ENCODE peak calls at places on chromosomes 12 and 14, in six cellular contexts. O, P, H, C, B and D are unnamed samples. For H3K27me3, the result is how much of the 10 kb centered on the place peaks cover.

GRCh38 chr12:26406391-26406790 is 211.0 kb downstream of the SSPN start:
- DNase-seq in O (no peak), P (no peak), H (no peak), C (no peak), B (no peak), D (no peak)

GRCh38 chr14:30295980-30296379 is 263.0 kb upstream of the G2E3 start:
- DNase-seq in O (no peak), P (no peak), H (no peak), C (no peak), B (no peak), D (no peak)

GRCh38 chr12:16359512-16360491 is 12.4 kb downstream of the MGST1 start:
- DNase-seq in O (peak), P (peak), H (peak), C (no peak), B (no peak), D (peak)

GRCh38 chr12:64160021-64160717 is 61.9 kb downstream of the KICS2 start:
- DNase-seq in O (no peak), P (no peak), H (no peak), C (no peak), B (no peak), D (no peak)

GRCh38 chr14:69592923-69593677 is 18.3 kb upstream of the SUSD6 start:
- DNase-seq in O (no peak), P (peak), H (no peak), C (no peak), B (no peak), D (no peak)

GRCh38 chr14:77041837-77042557 is 13.5 kb upstream of the IRF2BPL start:
- DNase-seq in O (peak), P (no peak), H (no peak), C (no peak), B (no peak), D (peak)

GRCh38 chr14:58171090-58171489 is 19.1 kb upstream of the ARMH4 start:
- DNase-seq in O (peak), P (peak), H (peak), C (peak), B (peak), D (peak)

GRCh38 chr12:29354954-29355353 is 26.0 kb downstream of the ERGIC2 start:
- DNase-seq in O (no peak), P (no peak), H (no peak), C (no peak), B (no peak), D (no peak)

GRCh38 chr12:28568709-28569108 is 378.5 kb downstream of the CCDC91 start:
- DNase-seq in O (no peak), P (no peak), H (no peak), C (no peak), B (no peak), D (no peak)

GRCh38 chr14:93054006-93054405 is 61.7 kb downstream of the ITPK1 start:
- DNase-seq in O (no peak), P (no peak), H (no peak), C (no peak), B (no peak), D (no peak)

GRCh38 chr12:95653761-95654546 is 102.7 kb upstream of the USP44 start:
- DNase-seq in O (no peak), P (peak), H (no peak), C (no peak), B (peak), D (peak)

GRCh38 chr14:93789366-93790130 is 1.3 kb upstream of the PRIMA1 start:
- DNase-seq in O (no peak), P (peak), H (no peak), C (no peak), B (no peak), D (no peak)

GRCh38 chr12:31647106-31647505 is 12.4 kb upstream of the ETFBKMT start:
- DNase-seq in O (no peak), P (no peak), H (no peak), C (no peak), B (no peak), D (no peak)

GRCh38 chr12:21678959-21679358 is 21.3 kb upstream of the LDHB start:
- DNase-seq in O (no peak), P (no peak), H (no peak), C (no peak), B (no peak), D (no peak)

GRCh38 chr14:60789656-60790055 is 55.1 kb downstream of the MNAT1 start:
- DNase-seq in O (no peak), P (no peak), H (no peak), C (no peak), B (no peak), D (no peak)

GRCh38 chr12:50220357-50221061 is 53.3 kb upstream of the CERS5 start:
- DNase-seq in O (no peak), P (peak), H (no peak), C (no peak), B (no peak), D (no peak)

GRCh38 chr12:54005853-54006699 is 2.7 kb upstream of the HOXC8 start:
- DNase-seq in O (peak), P (peak), H (peak), C (peak), B (peak), D (peak)

GRCh38 chr12:76782440-76782996 is 18.6 kb downstream of the ZDHHC17 start:
- DNase-seq in O (no peak), P (no peak), H (no peak), C (no peak), B (no peak), D (no peak)

GRCh38 chr14:30223385-30223785 is 295.7 kb upstream of the PRKD1 start:
- DNase-seq in O (peak), P (no peak), H (no peak), C (no peak), B (no peak), D (peak)

GRCh38 chr12:54773593-54773992 is 80.7 kb upstream of the MUCL1 start:
- DNase-seq in O (no peak), P (no peak), H (no peak), C (no peak), B (no peak), D (no peak)

GRCh38 chr12:116317139-116317538 is 39.6 kb upstream of the MED13L start:
- DNase-seq in O (no peak), P (no peak), H (no peak), C (no peak), B (no peak), D (no peak)

GRCh38 chr12:94165670-94166069 is 17.3 kb downstream of the PLXNC1 start:
- DNase-seq in O (no peak), P (no peak), H (no peak), C (no peak), B (no peak), D (no peak)
- H3K27me3 ChIP-seq in O (under half), P (under half), H (under half), C (under half), B (under half), D (under half)

DNA sequence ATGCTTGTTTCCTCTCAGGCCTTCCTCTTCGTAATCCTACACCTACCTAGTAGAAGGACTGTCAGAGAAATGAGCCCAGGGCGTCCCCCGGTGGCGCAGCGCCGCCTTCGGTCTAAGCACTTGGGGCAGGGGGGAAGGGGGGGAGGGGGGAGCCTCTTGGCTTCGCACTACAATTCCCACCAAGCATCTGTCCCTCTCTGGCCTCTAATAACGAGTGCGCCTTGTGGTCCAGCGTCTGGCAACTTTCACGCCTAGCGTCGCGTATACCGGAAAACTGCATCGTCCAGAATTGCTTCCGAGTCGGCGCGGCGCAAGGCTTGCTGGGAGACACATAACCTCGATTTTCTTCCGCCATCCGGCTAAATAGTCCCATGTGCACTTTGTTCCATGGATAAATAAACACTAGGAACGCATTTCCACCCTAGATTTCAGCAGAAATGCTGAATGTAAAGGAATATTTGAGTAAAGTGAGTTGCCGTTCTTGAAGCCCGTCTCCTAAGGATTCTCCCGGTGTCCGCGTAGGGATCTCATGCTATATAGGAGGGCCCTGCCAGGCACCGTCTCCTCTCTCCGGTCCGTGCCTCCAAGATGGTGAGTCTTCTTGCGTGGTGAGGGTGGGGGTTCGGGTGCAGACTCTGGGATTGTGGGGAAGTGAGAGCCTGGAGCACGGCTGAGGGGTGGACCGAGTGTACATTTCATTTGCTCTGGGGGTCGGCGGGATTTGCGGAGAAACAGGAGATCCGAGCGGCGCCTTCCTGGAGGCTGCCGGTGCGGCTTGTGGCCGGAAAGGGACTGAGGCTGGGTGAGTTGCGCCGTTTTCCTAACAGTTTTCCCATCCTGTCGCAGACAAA is at the start of gene RPS26:
- DNase-seq in O (peak), P (peak), H (peak), C (peak), B (peak), D (peak)
- H3K27me3 ChIP-seq in O (under half), P (under half), H (under half), C (under half), B (under half), D (under half)

DNA sequence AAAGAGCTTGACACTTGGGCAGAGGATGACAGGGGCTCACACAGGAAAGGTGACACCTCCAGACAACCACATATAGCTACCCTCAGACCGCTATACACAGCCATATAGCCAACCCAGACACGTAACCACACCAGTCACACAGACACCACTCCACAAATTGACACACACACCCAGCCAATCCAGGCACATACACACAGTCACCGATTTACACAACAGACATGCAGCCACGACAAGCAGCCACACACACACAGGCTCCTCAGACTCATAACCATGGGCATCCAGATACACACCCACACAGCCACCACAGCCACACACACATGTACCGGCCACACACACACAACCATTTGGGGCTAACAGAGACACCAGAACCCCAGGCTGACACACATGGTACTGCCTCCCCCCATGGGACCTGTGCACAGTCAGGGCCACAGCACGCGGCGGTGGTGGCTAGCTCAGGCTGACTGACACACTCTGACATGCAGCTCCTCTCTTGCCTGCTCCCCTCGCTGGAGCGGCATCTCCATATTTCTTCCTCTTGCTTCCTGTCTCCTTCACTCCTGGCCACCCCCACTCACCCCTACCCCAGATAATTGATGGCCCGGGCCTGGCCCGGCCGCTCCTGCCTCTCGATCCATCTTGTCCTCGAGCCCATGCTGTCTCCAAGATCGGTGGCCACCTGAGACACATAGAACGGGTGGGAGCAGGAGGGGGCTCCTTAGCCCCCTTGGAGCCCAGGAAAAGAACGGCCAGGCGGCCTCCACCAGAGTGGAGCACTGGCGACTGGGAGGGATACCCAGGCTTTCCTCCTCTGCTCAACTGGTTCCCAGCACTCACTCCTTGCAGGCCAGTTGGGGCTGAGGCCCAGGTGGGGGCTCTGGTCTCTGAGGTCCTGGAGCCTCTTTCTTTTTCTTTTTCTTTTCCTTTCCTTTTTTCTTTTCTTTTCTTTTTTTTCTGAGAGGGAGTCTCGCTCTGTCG is 6.0 kb upstream of the SHMT2 start:
- DNase-seq in O (no peak), P (no peak), H (no peak), C (no peak), B (no peak), D (no peak)
- H3K27me3 ChIP-seq in O (half or more), P (half or more), H (under half), C (half or more), B (half or more), D (half or more)

GRCh38 chr14:74424606-74425005 is 1.4 kb downstream of the SYNDIG1L start:
- DNase-seq in O (no peak), P (no peak), H (no peak), C (no peak), B (no peak), D (no peak)

GRCh38 chr14:74429221-74429691 is 3.2 kb upstream of the SYNDIG1L start:
- DNase-seq in O (no peak), P (peak), H (no peak), C (no peak), B (no peak), D (no peak)

GRCh38 chr14:74426202-74426582 is at the start of gene SYNDIG1L:
- DNase-seq in O (no peak), P (no peak), H (no peak), C (no peak), B (no peak), D (no peak)

GRCh38 chr14:74427651-74428050 is 1.6 kb upstream of the SYNDIG1L start:
- DNase-seq in O (no peak), P (no peak), H (no peak), C (no peak), B (no peak), D (no peak)

DNA sequence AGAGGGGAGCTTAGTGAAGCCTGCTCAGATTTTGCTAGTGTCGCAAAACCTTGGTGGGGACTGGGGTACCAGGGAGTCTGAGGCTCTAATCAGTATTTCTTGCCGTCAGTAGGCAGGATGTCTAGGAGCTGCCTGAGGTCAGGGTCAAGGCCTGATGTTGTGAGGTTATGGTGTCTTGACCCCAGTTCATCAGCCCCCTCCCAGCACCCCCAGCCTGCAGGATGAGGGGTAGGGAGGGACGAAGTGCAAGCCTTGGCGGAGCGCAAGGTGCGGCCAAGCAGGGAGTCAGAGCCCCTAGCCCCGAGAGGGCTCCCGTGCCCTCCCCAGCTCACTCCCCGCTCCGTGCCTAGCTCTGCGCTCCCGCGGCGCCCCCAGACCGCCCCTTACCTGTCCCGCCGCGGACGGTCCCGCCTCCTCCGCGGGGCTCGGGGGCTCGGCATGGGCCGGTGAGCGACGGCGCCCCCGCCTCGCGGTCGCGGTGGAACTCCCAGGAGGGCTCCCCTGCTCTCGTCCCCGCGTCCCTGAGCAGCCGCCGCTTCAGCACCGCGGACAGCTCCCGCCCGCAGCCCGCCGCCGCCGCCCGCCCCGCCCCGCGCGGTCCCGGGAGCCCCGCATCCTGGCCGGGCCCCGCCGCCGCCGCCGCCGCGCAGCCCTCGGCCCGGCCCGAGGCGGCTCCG is 347 bp downstream of the SYNDIG1L start:
- DNase-seq in O (peak), P (peak), H (no peak), C (peak), B (peak), D (no peak)
- H3K27me3 ChIP-seq in O (under half), P (under half), H (under half), C (under half), B (under half), D (under half)

DNA sequence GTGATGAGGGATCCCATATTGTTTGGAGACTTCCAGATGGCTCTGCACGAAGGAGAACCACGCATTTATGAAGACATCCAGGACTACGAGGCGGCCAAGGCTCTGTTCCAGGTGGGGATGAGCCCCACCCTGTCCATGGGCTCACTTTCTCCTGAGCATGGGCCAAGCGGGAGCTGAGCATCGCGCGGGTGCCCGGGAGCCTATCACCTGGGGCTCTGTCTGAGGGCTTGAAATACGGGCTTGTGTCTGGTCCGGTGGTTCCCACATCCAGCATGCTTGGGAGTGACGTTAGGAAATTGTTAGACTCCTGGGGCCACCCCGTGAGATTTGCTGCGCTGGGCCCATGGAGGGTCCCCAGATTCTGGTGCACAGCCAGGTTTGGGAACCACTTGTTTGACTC is 92.9 kb downstream of the CCDC92 start:
- DNase-seq in O (no peak), P (no peak), H (no peak), C (no peak), B (no peak), D (no peak)
- H3K27me3 ChIP-seq in O (under half), P (half or more), H (under half), C (under half), B (under half), D (under half)

GRCh38 chr12:52628841-52629240 is 10.5 kb upstream of the KRT73 start:
- DNase-seq in O (no peak), P (no peak), H (no peak), C (no peak), B (no peak), D (no peak)
- H3K27me3 ChIP-seq in O (under half), P (under half), H (under half), C (under half), B (under half), D (under half)

GRCh38 chr12:148676-149416 is 65.1 kb downstream of the SLC6A12 start:
- DNase-seq in O (no peak), P (no peak), H (no peak), C (no peak), B (no peak), D (no peak)
- H3K27me3 ChIP-seq in O (under half), P (under half), H (under half), C (under half), B (under half), D (under half)

DNA sequence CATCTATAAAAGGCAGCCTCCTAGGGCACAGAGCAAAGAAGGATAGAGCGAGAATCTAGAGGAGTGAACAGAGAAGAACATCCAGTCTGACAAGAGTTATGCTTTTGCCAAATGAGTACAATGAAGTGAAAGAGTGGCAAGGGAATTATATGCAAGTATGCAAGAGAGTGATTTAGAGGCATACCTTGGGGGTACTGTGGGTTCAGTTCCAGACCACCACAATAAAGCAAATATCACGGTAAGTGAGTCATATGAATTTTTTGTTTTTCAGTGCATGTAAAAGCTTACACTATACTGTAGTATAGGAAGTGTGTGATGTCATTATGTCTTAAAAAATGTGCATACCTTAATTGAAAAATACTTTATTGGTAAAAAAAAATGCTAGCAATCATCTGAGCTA is 101.4 kb downstream of the SLC38A1 start:
- DNase-seq in O (no peak), P (no peak), H (no peak), C (no peak), B (no peak), D (no peak)
- H3K27me3 ChIP-seq in O (under half), P (under half), H (under half), C (under half), B (under half), D (under half)

DNA sequence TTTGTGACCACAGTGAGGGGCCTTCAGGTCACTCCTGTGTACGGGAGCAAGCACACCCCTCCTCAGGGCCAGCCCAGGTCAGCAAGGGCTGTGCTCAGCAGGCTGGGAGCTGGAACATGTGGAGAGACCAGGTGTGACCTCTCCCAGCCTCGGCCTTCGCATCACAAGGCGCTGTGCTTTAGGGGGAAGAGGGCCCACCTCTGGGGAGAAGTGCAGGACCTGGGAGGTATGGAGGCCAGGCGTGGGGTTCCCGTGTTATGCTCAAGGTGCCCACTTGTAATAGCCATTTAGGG is 194.6 kb upstream of the PRMT8 start:
- DNase-seq in O (no peak), P (no peak), H (no peak), C (no peak), B (no peak), D (no peak)
- H3K27me3 ChIP-seq in O (under half), P (under half), H (under half), C (under half), B (under half), D (under half)